ENCODE peak calls at places on chromosomes 3 and 15, in four cellular contexts. O is GM12891, H is HL-60, U is K562. W is an unnamed sample.

GRCh38 chr3:127172670-127173515 is 20.0 kb upstream of the PRR23E start:
- DNase-seq in O (no peak), H (no peak), U (no peak), W (no peak)

GRCh38 chr3:125431912-125432587 is 56.9 kb upstream of the ZNF148 start:
- DNase-seq in O (no peak), H (no peak), U (no peak), W (no peak)

GRCh38 chr3:115958531-115958930 is 335.2 kb downstream of the GAP43 start:
- DNase-seq in O (no peak), H (no peak), U (no peak), W (no peak)

GRCh38 chr3:58429657-58430056 is 4.0 kb downstream of the PDHB start:
- DNase-seq in O (no peak), H (no peak), U (no peak), W (peak)

GRCh38 chr3:111812680-111813079 is 46.4 kb upstream of the PHLDB2 start:
- DNase-seq in O (no peak), H (no peak), U (no peak), W (no peak)

GRCh38 chr15:45199136-45199810 is 11.5 kb upstream of the SHF start:
- DNase-seq in O (no peak), H (no peak), U (no peak), W (peak)

GRCh38 chr15:59165726-59166125 is 40.9 kb upstream of the LDHAL6B start:
- DNase-seq in O (no peak), H (no peak), U (no peak), W (peak)

GRCh38 chr3:77038928-77039605 is 832 bp upstream of the ROBO2 start:
- DNase-seq in O (no peak), H (no peak), U (no peak), W (no peak)

GRCh38 chr3:23895181-23895580 is 21.6 kb downstream of the NKIRAS1 start:
- DNase-seq in O (no peak), H (no peak), U (no peak), W (no peak)

GRCh38 chr3:127252446-127252845 is 35.4 kb downstream of the PRR20G start:
- DNase-seq in O (no peak), H (no peak), U (no peak), W (no peak)

GRCh38 chr15:73900129-73900712 is 26.0 kb upstream of the LOXL1 start:
- DNase-seq in O (no peak), H (no peak), U (no peak), W (no peak)

GRCh38 chr3:174216019-174216418 is 643.1 kb upstream of the NAALADL2 start:
- DNase-seq in O (no peak), H (no peak), U (no peak), W (no peak)

GRCh38 chr3:14548321-14548729 is 8.2 kb upstream of the GRIP2 start:
- DNase-seq in O (peak), H (no peak), U (peak), W (no peak)

GRCh38 chr3:25652921-25653320 is 11.8 kb downstream of the TOP2B start:
- DNase-seq in O (no peak), H (no peak), U (no peak), W (no peak)

GRCh38 chr3:110234831-110235230 is 836.8 kb upstream of the NECTIN3 start:
- DNase-seq in O (no peak), H (no peak), U (no peak), W (no peak)

GRCh38 chr3:195697582-195698324 is 23.0 kb upstream of the MUC20 start:
- DNase-seq in O (no peak), H (no peak), U (peak), W (no peak)

GRCh38 chr3:170689218-170689874 is 103.5 kb upstream of the SLC7A14 start:
- DNase-seq in O (no peak), H (no peak), U (no peak), W (no peak)

GRCh38 chr15:65476942-65477341 is 40.5 kb downstream of the DPP8 start:
- DNase-seq in O (no peak), H (no peak), U (no peak), W (no peak)

GRCh38 chr3:27792869-27793268 is 70.7 kb upstream of the EOMES start:
- DNase-seq in O (no peak), H (no peak), U (no peak), W (no peak)

GRCh38 chr15:100330221-100330620 is 11.6 kb downstream of the ADAMTS17 start:
- DNase-seq in O (no peak), H (no peak), U (no peak), W (no peak)

GRCh38 chr3:138011722-138012121 is 1.8 kb downstream of the CLDN18 start:
- DNase-seq in O (no peak), H (no peak), U (no peak), W (no peak)

GRCh38 chr3:24086597-24087369 is 141.7 kb downstream of the NR1D2 start:
- DNase-seq in O (no peak), H (no peak), U (no peak), W (no peak)

GRCh38 chr3:41424543-41425300 is 225.4 kb downstream of the CTNNB1 start:
- DNase-seq in O (no peak), H (no peak), U (no peak), W (no peak)

GRCh38 chr3:112293368-112294321 is at the start of gene SLC9C1:
- DNase-seq in O (no peak), H (peak), U (peak), W (peak)

GRCh38 chr3:132804498-132804897 is 82.3 kb upstream of the NPHP3 start:
- DNase-seq in O (no peak), H (no peak), U (no peak), W (no peak)

GRCh38 chr3:98021821-98022220 is 13.3 kb downstream of the GABRR3 start:
- DNase-seq in O (no peak), H (no peak), U (no peak), W (no peak)

GRCh38 chr3:101383156-101383575 is 62.8 kb upstream of the IMPG2 start:
- DNase-seq in O (no peak), H (no peak), U (no peak), W (no peak)

GRCh38 chr3:119809249-119810017 is 27.5 kb downstream of the NR1I2 start:
- DNase-seq in O (peak), H (no peak), U (no peak), W (no peak)

GRCh38 chr3:195566797-195567196 is 16.9 kb downstream of the APOD start:
- DNase-seq in O (no peak), H (no peak), U (peak), W (no peak)

GRCh38 chr15:99435761-99436346 is 129.9 kb upstream of the MEF2A start:
- DNase-seq in O (no peak), H (no peak), U (no peak), W (no peak)

GRCh38 chr15:74179101-74179841 is 5.8 kb downstream of the ISLR start:
- DNase-seq in O (no peak), H (no peak), U (no peak), W (no peak)

GRCh38 chr15:51735611-51736010 is 1.8 kb downstream of the LYSMD2 start:
- DNase-seq in O (no peak), H (no peak), U (no peak), W (no peak)

GRCh38 chr3:161914703-161915102 is 418.1 kb downstream of the OTOL1 start:
- DNase-seq in O (no peak), H (no peak), U (no peak), W (no peak)

GRCh38 chr3:8793242-8793641 is 23.8 kb upstream of the OXTR start:
- DNase-seq in O (no peak), H (no peak), U (no peak), W (no peak)

GRCh38 chr15:94576889-94577533 is 345.6 kb downstream of the MCTP2 start:
- DNase-seq in O (no peak), H (no peak), U (peak), W (no peak)

GRCh38 chr15:58732620-58733363 is 16.7 kb downstream of the ADAM10 start:
- DNase-seq in O (no peak), H (no peak), U (no peak), W (no peak)

DNA sequence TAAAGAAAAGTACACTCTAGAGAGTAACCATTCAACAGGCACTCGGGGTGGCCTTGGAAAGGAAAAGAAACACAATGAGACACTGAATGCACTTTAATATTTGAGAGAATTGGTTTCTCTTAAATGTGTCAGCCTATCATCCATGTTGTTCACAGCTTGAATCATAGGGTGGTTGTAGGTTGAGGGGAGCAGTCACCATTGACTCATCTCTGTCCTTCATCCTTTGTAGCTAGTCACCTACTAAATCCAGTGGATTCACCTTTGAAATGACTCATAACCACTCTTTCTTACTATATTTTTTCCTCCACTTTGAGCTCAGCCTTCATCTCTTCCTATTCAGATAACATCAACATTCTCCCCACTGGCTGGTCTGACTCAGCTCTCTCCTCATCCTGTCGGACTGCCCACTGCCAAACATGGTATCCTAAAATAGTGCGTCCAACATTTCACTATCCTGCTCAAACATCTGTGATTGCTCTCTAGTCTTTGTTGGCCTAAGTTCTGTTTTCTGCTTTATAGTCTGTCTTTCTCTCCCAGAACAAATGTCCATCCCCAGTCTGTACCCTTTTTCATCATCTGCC is 182.7 kb upstream of the GADL1 start:
- DNase-seq in O (no peak), H (no peak), U (peak), W (no peak)
- TF ChIP-seq SPI1 in O (no peak), H (no peak), U (no peak), W (no peak)

GRCh38 chr3:60055765-60056164 is 1005.9 kb upstream of the CFAP20DC start:
- DNase-seq in O (no peak), H (no peak), U (no peak), W (no peak)

GRCh38 chr3:60048447-60048848 is 998.6 kb upstream of the CFAP20DC start:
- DNase-seq in O (no peak), H (no peak), U (no peak), W (no peak)

GRCh38 chr3:60056394-60056793 is 1006.6 kb upstream of the CFAP20DC start:
- DNase-seq in O (no peak), H (no peak), U (no peak), W (no peak)

GRCh38 chr3:60053518-60054265 is 1003.9 kb upstream of the CFAP20DC start:
- DNase-seq in O (no peak), H (no peak), U (peak), W (no peak)
- TF ChIP-seq SPI1 in O (no peak), H (no peak), U (no peak), W (no peak)

GRCh38 chr3:69419276-69419675 is 33.4 kb upstream of the FRMD4B start:
- DNase-seq in O (no peak), H (no peak), U (no peak), W (no peak)

GRCh38 chr3:69423756-69424155 is 37.9 kb upstream of the FRMD4B start:
- DNase-seq in O (no peak), H (no peak), U (no peak), W (no peak)

GRCh38 chr3:69417541-69418078 is 31.7 kb upstream of the FRMD4B start:
- DNase-seq in O (no peak), H (no peak), U (no peak), W (no peak)

GRCh38 chr3:69422751-69423150 is 36.9 kb upstream of the FRMD4B start:
- DNase-seq in O (no peak), H (no peak), U (no peak), W (no peak)

DNA sequence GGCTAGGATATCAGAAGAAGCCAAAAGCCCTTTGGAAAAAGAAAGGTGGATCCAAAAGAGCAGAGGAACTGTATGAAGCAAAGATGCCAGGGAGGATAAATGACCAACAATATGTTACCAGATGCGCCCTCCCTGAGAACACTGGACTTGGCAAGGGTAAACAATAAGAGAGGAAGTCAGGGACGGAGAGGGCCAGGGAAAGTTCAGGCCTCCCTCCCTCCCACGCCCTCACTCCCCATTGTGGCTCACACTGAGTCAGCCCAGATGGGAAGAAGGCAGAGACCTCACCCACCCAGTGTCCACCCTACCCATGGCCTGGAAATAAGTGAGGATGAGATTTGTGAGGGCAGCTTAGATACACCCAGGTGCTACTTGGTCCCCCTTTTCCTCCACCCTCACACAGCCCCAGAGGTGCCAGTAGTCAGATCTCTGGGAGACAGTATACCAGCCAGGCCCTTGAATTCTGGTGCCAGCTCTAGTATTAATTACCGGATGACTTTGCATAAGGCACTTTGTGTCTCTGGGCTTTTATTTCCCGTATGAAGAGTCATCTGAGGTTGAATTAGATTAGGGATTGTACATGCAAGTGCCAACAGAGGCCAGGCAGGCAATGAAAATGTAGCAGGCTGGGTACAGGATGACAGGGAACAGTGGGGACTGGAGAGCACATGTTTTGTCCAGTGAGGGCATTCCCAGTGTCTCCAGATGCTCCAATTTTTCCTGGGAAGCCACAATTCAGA is 35.1 kb upstream of the FRMD4B start:
- DNase-seq in O (no peak), H (no peak), U (no peak), W (no peak)
- TF ChIP-seq SPI1 in O (no peak), H (no peak), U (no peak), W (no peak)

GRCh38 chr15:70512772-70513362 is 250.5 kb downstream of the UACA start:
- DNase-seq in O (no peak), H (peak), U (peak), W (no peak)
- TF ChIP-seq SPI1 in O (no peak), H (no peak), U (no peak), W (no peak)

GRCh38 chr15:82080774-82081173 is 35.0 kb upstream of the MEX3B start:
- DNase-seq in O (no peak), H (no peak), U (no peak), W (no peak)

GRCh38 chr15:82079736-82080135 is 33.9 kb upstream of the MEX3B start:
- DNase-seq in O (no peak), H (no peak), U (no peak), W (no peak)

GRCh38 chr15:82086243-82086995 is 40.6 kb upstream of the MEX3B start:
- DNase-seq in O (no peak), H (no peak), U (peak), W (no peak)

DNA sequence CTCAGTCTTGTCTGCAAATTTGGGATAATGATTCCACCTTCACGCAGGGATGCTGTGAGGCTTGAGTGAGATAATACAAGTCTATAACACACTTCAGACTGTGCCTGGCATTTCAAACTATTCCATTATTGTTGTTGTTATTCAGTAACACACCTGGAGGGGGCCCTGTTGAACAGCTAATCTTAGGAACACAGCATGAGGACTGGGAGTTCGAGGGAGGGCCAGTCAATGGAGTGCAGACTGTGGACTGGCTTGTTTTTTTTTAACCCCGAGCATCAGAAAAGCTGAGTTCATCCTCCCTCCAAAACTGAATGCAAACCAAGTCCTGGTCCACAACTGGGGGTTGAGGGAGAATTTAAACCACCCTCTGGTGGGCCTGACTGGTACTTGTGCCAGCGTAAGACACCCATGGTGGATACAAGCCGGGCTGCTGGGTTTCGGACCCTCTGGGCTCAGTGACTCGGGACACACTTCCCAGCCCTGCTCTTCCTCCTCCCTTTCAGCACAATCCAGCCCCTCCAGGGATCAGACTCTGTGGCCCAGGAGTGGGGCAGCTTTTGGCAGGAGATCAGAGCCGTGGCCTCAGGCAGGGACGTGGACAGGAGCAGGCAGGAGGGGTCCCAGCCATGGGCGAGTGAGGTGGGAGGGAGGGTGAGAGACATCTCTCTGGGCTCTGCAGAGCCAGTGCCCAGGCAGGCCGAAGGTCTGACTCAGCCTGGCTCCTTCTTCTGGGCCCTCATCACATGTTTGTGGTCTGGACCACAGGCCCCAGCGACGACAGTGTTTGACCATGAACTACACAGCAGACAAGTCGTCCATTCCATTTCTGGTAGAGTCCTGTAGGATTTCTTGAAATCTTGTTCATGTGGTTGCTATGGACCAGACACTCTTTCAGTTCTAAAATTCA is 36.3 kb upstream of the MEX3B start:
- DNase-seq in O (no peak), H (no peak), U (peak), W (no peak)
- TF ChIP-seq SPI1 in O (no peak), H (no peak), U (no peak), W (no peak)

DNA sequence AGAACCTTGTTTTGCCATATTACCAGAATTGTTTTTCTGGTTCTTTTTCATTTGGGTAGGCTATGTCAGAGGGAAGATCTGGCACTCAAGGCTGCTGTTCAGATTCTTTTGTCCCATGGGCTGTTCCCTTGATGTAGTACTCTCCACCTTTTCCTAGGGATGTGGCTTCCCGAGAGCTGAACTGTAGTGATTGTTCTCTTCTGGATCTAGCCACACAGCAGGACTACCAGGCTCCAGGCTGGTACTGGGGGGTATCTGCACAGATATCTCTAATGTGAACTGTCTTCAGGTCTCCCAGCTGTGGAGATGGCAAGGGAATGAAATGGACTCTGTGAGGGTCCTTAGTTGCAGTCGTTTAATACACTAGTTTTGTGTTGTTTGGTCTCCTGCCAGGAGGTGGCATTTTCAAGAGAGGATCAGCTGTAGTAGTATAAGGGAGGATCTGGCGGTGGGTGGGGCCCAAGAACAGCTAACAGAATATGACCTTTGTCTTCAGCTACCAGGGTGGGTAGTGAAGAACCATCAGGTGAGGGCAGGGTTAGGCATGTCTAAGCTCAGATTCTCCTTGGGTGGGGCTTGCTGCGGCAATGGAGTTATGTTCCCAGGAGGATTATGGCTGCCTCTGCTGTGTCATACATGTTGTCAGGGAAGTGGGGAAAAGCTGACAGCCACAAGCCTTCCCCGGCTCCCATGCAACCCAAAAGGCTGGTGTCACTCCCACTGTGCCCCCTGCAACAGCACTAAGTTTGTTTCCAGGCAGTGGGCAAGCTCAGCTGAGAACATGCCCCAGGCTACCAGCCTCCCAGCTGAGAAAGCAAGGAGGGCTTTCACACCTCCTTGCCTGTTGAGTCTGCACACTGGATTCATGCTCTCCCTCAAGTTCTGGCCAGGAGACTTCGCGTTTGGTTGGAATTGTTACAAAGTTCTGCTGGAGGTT is 252.5 kb downstream of the ISL2 start:
- DNase-seq in O (no peak), H (no peak), U (no peak), W (no peak)
- TF ChIP-seq SPI1 in O (no peak), H (no peak), U (no peak), W (no peak)

GRCh38 chr3:141384157-141384556 is 15.9 kb downstream of the ZBTB38 start:
- DNase-seq in O (no peak), H (no peak), U (no peak), W (no peak)

GRCh38 chr3:141380987-141381386 is 12.7 kb downstream of the ZBTB38 start:
- DNase-seq in O (no peak), H (no peak), U (no peak), W (peak)

GRCh38 chr3:141384575-141384974 is 16.3 kb downstream of the ZBTB38 start:
- DNase-seq in O (no peak), H (no peak), U (no peak), W (no peak)

GRCh38 chr3:141383555-141384129 is 15.3 kb downstream of the ZBTB38 start:
- DNase-seq in O (no peak), H (no peak), U (no peak), W (no peak)

GRCh38 chr3:141382571-141382970 is 14.3 kb downstream of the ZBTB38 start:
- DNase-seq in O (no peak), H (no peak), U (no peak), W (no peak)
- TF ChIP-seq SPI1 in O (no peak), H (no peak), U (no peak), W (no peak)